ENCODE peak calls at places on chromosomes 16 and 17, in five cellular contexts. One of them, this sample, is unnamed.

GRCh38 chr16:28140788-28141618 is 70.8 kb downstream of the XPO6 start:
- DNase-seq in mammary epithelial cell: no peak
- DNase-seq in MM.1S: peak; percentile 79
- DNase-seq in hepatocyte: no peak
- DNase-seq in PC-3: no peak
- DNase-seq in this sample: peak; percentile 92

GRCh38 chr16:88356124-88356726 is 26.5 kb upstream of the ZNF469 start:
- DNase-seq in mammary epithelial cell: no peak
- DNase-seq in MM.1S: no peak
- DNase-seq in hepatocyte: no peak
- DNase-seq in PC-3: no peak
- DNase-seq in this sample: no peak

GRCh38 chr16:51526622-51527021 is 375.6 kb upstream of the SALL1 start:
- DNase-seq in mammary epithelial cell: no peak
- DNase-seq in MM.1S: no peak
- DNase-seq in hepatocyte: no peak
- DNase-seq in PC-3: no peak
- DNase-seq in this sample: no peak

GRCh38 chr17:7856081-7856791 is 1.1 kb downstream of the NAA38 start:
- DNase-seq in mammary epithelial cell: no peak
- DNase-seq in MM.1S: peak; percentile 45
- DNase-seq in hepatocyte: peak; percentile 65
- DNase-seq in PC-3: peak; percentile 59
- DNase-seq in this sample: no peak

GRCh38 chr16:53501216-53501859 is 1.7 kb downstream of the AKTIP start:
- DNase-seq in mammary epithelial cell: peak; percentile 23
- DNase-seq in MM.1S: no peak
- DNase-seq in hepatocyte: peak; percentile 43
- DNase-seq in PC-3: no peak
- DNase-seq in this sample: peak; percentile 60

GRCh38 chr16:14199624-14200023 is 128.5 kb downstream of the MRTFB start:
- DNase-seq in mammary epithelial cell: peak; percentile 37
- DNase-seq in MM.1S: no peak
- DNase-seq in hepatocyte: no peak
- DNase-seq in PC-3: peak; percentile 33
- DNase-seq in this sample: no peak

GRCh38 chr16:3023669-3024478 is at the start of the genes HCFC1R1 and THOC6:
- DNase-seq in mammary epithelial cell: peak; percentile 98
- DNase-seq in MM.1S: peak; percentile 99
- DNase-seq in hepatocyte: peak; percentile 98
- DNase-seq in PC-3: peak; percentile 96
- DNase-seq in this sample: peak; percentile 98

GRCh38 chr17:19937522-19937921 is 40.1 kb downstream of the AKAP10 start:
- DNase-seq in mammary epithelial cell: no peak
- DNase-seq in MM.1S: no peak
- DNase-seq in hepatocyte: no peak
- DNase-seq in PC-3: peak; percentile 62
- DNase-seq in this sample: peak; percentile 59

GRCh38 chr17:67245073-67245693 is at the start of gene HELZ:
- DNase-seq in mammary epithelial cell: peak; percentile 78
- DNase-seq in MM.1S: peak; percentile 90
- DNase-seq in hepatocyte: peak; percentile 95
- DNase-seq in PC-3: peak; percentile 87
- DNase-seq in this sample: peak; percentile 74

GRCh38 chr17:40317345-40317873 is 8.4 kb downstream of the RARA start:
- DNase-seq in mammary epithelial cell: peak; percentile 67
- DNase-seq in MM.1S: peak; percentile 63
- DNase-seq in hepatocyte: peak; percentile 74
- DNase-seq in PC-3: peak; percentile 61
- DNase-seq in this sample: peak; percentile 65

GRCh38 chr17:72119280-72119962 is 1.4 kb upstream of the SOX9 start:
- DNase-seq in mammary epithelial cell: peak; percentile 32
- DNase-seq in MM.1S: no peak
- DNase-seq in hepatocyte: no peak
- DNase-seq in PC-3: no peak
- DNase-seq in this sample: no peak

GRCh38 chr17:82315703-82316358 is 1.6 kb downstream of the CD7 start:
- DNase-seq in mammary epithelial cell: no peak
- DNase-seq in MM.1S: no peak
- DNase-seq in hepatocyte: no peak
- DNase-seq in PC-3: no peak
- DNase-seq in this sample: no peak

GRCh38 chr17:62692721-62693431 is 65.4 kb downstream of the MRC2 start:
- DNase-seq in mammary epithelial cell: no peak
- DNase-seq in MM.1S: no peak
- DNase-seq in hepatocyte: no peak
- DNase-seq in PC-3: peak; percentile 50
- DNase-seq in this sample: no peak

GRCh38 chr17:39239640-39240314 is 14.0 kb upstream of the STAC2 start:
- DNase-seq in mammary epithelial cell: peak; percentile 29
- DNase-seq in MM.1S: peak; percentile 84
- DNase-seq in hepatocyte: peak; percentile 68
- DNase-seq in PC-3: peak; percentile 54
- DNase-seq in this sample: no peak

GRCh38 chr16:4653981-4654380 is 29.4 kb downstream of the MGRN1 start:
- DNase-seq in mammary epithelial cell: no peak
- DNase-seq in MM.1S: no peak
- DNase-seq in hepatocyte: peak; percentile 81
- DNase-seq in PC-3: no peak
- DNase-seq in this sample: no peak

GRCh38 chr17:57114085-57114673 is 29.1 kb downstream of the AKAP1 start:
- DNase-seq in mammary epithelial cell: no peak
- DNase-seq in MM.1S: peak; percentile 39
- DNase-seq in hepatocyte: peak; percentile 45
- DNase-seq in PC-3: peak; percentile 66
- DNase-seq in this sample: no peak

GRCh38 chr16:29852654-29853053 is 10.4 kb downstream of the CDIPT start:
- DNase-seq in mammary epithelial cell: no peak
- DNase-seq in MM.1S: no peak
- DNase-seq in hepatocyte: no peak
- DNase-seq in PC-3: no peak
- DNase-seq in this sample: no peak

GRCh38 chr17:49229805-49230600 is 584 bp downstream of the PHOSPHO1 start:
- DNase-seq in mammary epithelial cell: no peak
- DNase-seq in MM.1S: no peak
- DNase-seq in hepatocyte: no peak
- DNase-seq in PC-3: no peak
- DNase-seq in this sample: no peak

GRCh38 chr16:49283376-49284049 is 1.9 kb upstream of the CBLN1 start:
- DNase-seq in mammary epithelial cell: no peak
- DNase-seq in MM.1S: no peak
- DNase-seq in hepatocyte: no peak
- DNase-seq in PC-3: no peak
- DNase-seq in this sample: no peak

GRCh38 chr16:67967956-67968439 is 439 bp downstream of the SLC12A4 start:
- DNase-seq in mammary epithelial cell: no peak
- DNase-seq in MM.1S: peak; percentile 41
- DNase-seq in hepatocyte: peak; percentile 74
- DNase-seq in PC-3: peak; percentile 18
- DNase-seq in this sample: no peak

GRCh38 chr17:1259910-1260389 is 10.3 kb upstream of the BHLHA9 start:
- DNase-seq in mammary epithelial cell: no peak
- DNase-seq in MM.1S: no peak
- DNase-seq in hepatocyte: no peak
- DNase-seq in PC-3: no peak
- DNase-seq in this sample: no peak

GRCh38 chr17:1229354-1229890 is 40.8 kb upstream of the BHLHA9 start:
- DNase-seq in mammary epithelial cell: peak; percentile 32
- DNase-seq in MM.1S: no peak
- DNase-seq in hepatocyte: peak; percentile 57
- DNase-seq in PC-3: no peak
- DNase-seq in this sample: no peak

GRCh38 chr16:87464691-87465300 is 28.0 kb downstream of the ZCCHC14 start:
- DNase-seq in mammary epithelial cell: no peak
- DNase-seq in MM.1S: no peak
- DNase-seq in hepatocyte: peak; percentile 80
- DNase-seq in PC-3: peak; percentile 61
- DNase-seq in this sample: peak; percentile 41

GRCh38 chr16:56999409-57000270 is 10.3 kb downstream of the NLRC5 start:
- DNase-seq in mammary epithelial cell: no peak
- DNase-seq in MM.1S: no peak
- DNase-seq in hepatocyte: no peak
- DNase-seq in PC-3: no peak
- DNase-seq in this sample: no peak

GRCh38 chr16:641326-642188 is at the start of gene MCRIP2:
- DNase-seq in mammary epithelial cell: peak; percentile 54
- DNase-seq in MM.1S: peak; percentile 91
- DNase-seq in hepatocyte: peak; percentile 95
- DNase-seq in PC-3: peak; percentile 80
- DNase-seq in this sample: peak; percentile 95

GRCh38 chr16:63981639-63982038 is 1140.2 kb downstream of the CDH11 start:
- DNase-seq in mammary epithelial cell: no peak
- DNase-seq in MM.1S: no peak
- DNase-seq in hepatocyte: no peak
- DNase-seq in PC-3: no peak
- DNase-seq in this sample: no peak

DNA sequence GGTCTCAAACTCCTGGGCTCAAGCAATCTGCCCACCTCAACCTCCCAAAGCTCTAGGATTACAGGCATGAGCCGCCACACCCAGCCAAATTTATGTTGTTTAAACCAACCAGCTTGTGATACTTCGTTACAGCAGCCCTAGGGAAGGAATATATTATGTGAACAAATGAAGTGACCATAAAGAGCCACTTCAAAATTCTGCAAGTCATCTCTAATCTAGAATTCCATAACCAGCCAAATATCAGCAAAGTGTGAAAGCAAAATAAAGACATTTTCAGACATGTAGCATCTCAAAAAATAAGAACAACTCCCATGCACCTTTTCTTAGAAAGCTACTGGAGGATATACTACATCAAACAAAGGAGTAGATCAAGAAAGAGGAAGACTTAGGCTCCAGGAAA is 36.0 kb downstream of the AIPL1 start:
- DNase-seq in mammary epithelial cell: no peak
- DNase-seq in MM.1S: no peak
- DNase-seq in hepatocyte: no peak
- DNase-seq in PC-3: no peak
- DNase-seq in this sample: no peak
- H3K4me3 ChIP-seq in mammary epithelial cell: no peak overlapping the region
- H3K4me3 ChIP-seq in MM.1S: no peak overlapping the region
- H3K4me3 ChIP-seq in hepatocyte: no peak overlapping the region
- H3K4me3 ChIP-seq in PC-3: no peak overlapping the region
- H3K4me3 ChIP-seq in this sample: no peak overlapping the region

GRCh38 chr16:11788914-11789313 is 8.1 kb downstream of the ZC3H7A start:
- DNase-seq in mammary epithelial cell: no peak
- DNase-seq in MM.1S: no peak
- DNase-seq in hepatocyte: no peak
- DNase-seq in PC-3: no peak
- DNase-seq in this sample: no peak

GRCh38 chr16:11780988-11781680 is 15.9 kb downstream of the ZC3H7A start:
- DNase-seq in mammary epithelial cell: no peak
- DNase-seq in MM.1S: no peak
- DNase-seq in hepatocyte: no peak
- DNase-seq in PC-3: no peak
- DNase-seq in this sample: no peak

GRCh38 chr16:11783319-11784047 is 13.6 kb downstream of the ZC3H7A start:
- DNase-seq in mammary epithelial cell: peak; percentile 58
- DNase-seq in MM.1S: peak; percentile 70
- DNase-seq in hepatocyte: no peak
- DNase-seq in PC-3: peak; percentile 9
- DNase-seq in this sample: peak; percentile 27

GRCh38 chr16:11781773-11782172 is 15.3 kb downstream of the ZC3H7A start:
- DNase-seq in mammary epithelial cell: peak; percentile 91
- DNase-seq in MM.1S: no peak
- DNase-seq in hepatocyte: no peak
- DNase-seq in PC-3: no peak
- DNase-seq in this sample: no peak

DNA sequence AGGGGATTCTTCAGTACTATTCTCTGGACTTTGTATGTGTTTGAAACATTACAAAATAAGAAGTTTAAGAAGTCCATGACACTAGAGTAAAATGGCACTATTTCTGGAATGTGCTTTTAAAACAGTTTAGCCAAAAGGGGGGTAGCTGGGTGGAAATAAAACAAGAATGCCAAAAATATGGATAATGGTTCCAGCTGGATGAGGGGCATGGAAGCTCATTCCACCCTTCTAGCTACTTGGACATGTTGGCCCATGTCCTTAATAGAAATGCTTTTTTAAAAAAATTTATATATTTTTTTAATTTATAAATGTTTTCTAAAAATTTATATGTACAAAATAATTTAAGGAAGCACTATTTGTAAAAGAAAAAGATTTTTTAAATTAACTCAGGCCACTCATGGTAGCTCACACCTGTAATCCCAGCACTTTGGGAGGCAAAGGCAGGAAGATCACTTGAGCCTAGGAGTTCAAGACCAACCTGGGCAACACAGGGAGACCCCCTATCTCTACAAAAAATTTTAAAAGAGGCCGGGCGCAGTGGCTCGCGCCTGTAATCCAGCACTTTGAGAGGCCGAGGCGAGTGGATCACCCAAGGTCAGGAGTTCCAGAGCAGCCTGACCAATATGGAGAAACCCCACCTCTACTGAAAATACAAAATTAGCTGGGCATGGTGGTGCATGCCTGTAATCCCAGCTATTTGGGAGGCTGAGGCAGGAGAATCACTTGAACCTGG is 12.8 kb downstream of the ZC3H7A start:
- DNase-seq in mammary epithelial cell: no peak
- DNase-seq in MM.1S: no peak
- DNase-seq in hepatocyte: no peak
- DNase-seq in PC-3: no peak
- DNase-seq in this sample: no peak
- H3K4me2 ChIP-seq in mammary epithelial cell: peak overlapping the region; percentile 84
- H3K4me2 ChIP-seq in MM.1S: peak overlapping the region; percentile 62
- H3K4me2 ChIP-seq in hepatocyte: peak overlapping the region; percentile 34
- H3K4me2 ChIP-seq in PC-3: peak overlapping the region; percentile 66
- H3K4me2 ChIP-seq in this sample: no peak overlapping the region

DNA sequence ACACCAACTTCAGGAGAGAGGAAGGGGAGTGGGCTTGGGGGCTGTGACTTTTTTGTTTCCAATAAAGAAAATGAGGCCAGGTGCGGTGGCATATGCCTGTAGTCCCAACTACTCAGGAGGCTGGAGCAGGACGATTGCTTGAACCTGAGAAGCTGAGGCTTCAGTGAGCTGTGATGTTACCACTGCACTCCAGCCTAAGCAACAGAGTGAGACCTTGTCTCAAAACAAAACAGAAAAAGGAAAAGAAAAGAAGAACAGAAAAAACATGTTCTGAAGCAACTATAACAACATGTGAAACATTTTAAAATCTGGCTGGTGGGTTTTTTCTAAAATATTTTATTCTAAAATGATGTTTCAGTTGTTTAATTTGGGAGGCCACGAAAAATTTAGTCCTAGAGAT is 554.0 kb upstream of the ZFHX3 start:
- DNase-seq in mammary epithelial cell: no peak
- DNase-seq in MM.1S: no peak
- DNase-seq in hepatocyte: no peak
- DNase-seq in PC-3: no peak
- DNase-seq in this sample: no peak
- H3K4me3 ChIP-seq in mammary epithelial cell: no peak overlapping the region
- H3K4me3 ChIP-seq in MM.1S: no peak overlapping the region
- H3K4me3 ChIP-seq in hepatocyte: no peak overlapping the region
- H3K4me3 ChIP-seq in PC-3: no peak overlapping the region
- H3K4me3 ChIP-seq in this sample: no peak overlapping the region

DNA sequence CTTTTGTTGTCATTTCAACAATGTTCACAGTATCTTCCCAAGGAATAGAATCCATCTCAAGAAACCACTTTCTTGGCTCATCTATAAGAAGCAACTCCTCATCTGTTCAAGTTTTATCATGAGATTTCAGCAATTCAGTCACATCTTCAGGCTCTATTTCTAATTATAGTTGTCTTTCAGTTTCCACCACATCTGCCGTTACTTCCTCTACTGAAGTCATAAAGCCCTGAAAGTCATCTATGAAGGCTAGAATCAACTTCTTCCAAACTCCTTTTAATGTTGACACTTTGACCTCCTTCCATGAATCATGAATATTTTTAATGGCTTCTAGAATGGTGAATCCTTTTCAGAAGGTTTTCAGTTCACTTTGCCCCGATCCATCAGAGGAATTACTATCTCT is 102.1 kb downstream of the CDH13 start:
- DNase-seq in mammary epithelial cell: no peak
- DNase-seq in MM.1S: peak; percentile 65
- DNase-seq in hepatocyte: no peak
- DNase-seq in PC-3: no peak
- DNase-seq in this sample: no peak
- H3K4me2 ChIP-seq in mammary epithelial cell: no peak overlapping the region
- H3K4me2 ChIP-seq in MM.1S: peak overlapping the region; percentile 49
- H3K4me2 ChIP-seq in hepatocyte: no peak overlapping the region
- H3K4me2 ChIP-seq in PC-3: no peak overlapping the region
- H3K4me2 ChIP-seq in this sample: no peak overlapping the region

This sample was measured in PC-9.